ENCODE peak calls at places on chromosomes 7 and 10, in ten cellular contexts. N, O, P, S, W, E, B, M, G and H are unnamed samples.

GRCh38 chr10:49037187-49037586 is 78.1 kb downstream of the VSTM4 start:
- DNase-seq in N (peak; percentile 12), O (no peak), P (peak; percentile 68), S (no peak), W (no peak), E (no peak), B (no peak), M (peak; percentile 86), G (no peak), H (no peak)

GRCh38 chr7:71633571-71634008 is 501.6 kb downstream of the GALNT17 start:
- DNase-seq in N (peak; percentile 75), O (no peak), P (peak; percentile 7), S (peak; percentile 58), W (peak; percentile 82), E (no peak), B (peak; percentile 86), M (no peak), G (no peak), H (no peak)

GRCh38 chr7:22667562-22668239 is 59.3 kb upstream of the IL6 start:
- DNase-seq in N (no peak), O (no peak), P (peak; percentile 83), S (no peak), W (peak; percentile 79), E (no peak), B (peak; percentile 52), M (peak; percentile 59), G (no peak), H (no peak)

GRCh38 chr10:110326351-110327032 is 21.8 kb upstream of the SMNDC1 start:
- DNase-seq in N (no peak), O (no peak), P (peak; percentile 93), S (no peak), W (no peak), E (peak; percentile 54), B (no peak), M (peak; percentile 29), G (no peak), H (no peak)

GRCh38 chr10:33441561-33441960 is 107.1 kb upstream of the NRP1 start:
- DNase-seq in N (no peak), O (no peak), P (peak; percentile 22), S (no peak), W (peak; percentile 35), E (no peak), B (no peak), M (no peak), G (no peak), H (no peak)

GRCh38 chr10:73907841-73908517 is 3.0 kb upstream of the PLAU start:
- DNase-seq in N (no peak), O (no peak), P (peak; percentile 74), S (no peak), W (no peak), E (no peak), B (no peak), M (no peak), G (no peak), H (no peak)

GRCh38 chr10:124053971-124054370 is 39.4 kb downstream of the CHST15 start:
- DNase-seq in N (peak; percentile 37), O (no peak), P (peak; percentile 22), S (no peak), W (no peak), E (no peak), B (no peak), M (no peak), G (no peak), H (no peak)

GRCh38 chr10:99827906-99828305 is 45.5 kb downstream of the ABCC2 start:
- DNase-seq in N (no peak), O (no peak), P (peak; percentile 74), S (no peak), W (no peak), E (no peak), B (no peak), M (peak; percentile 23), G (no peak), H (no peak)

GRCh38 chr7:70042533-70042932 is 444.3 kb downstream of the AUTS2 start:
- DNase-seq in N (peak; percentile 34), O (no peak), P (peak; percentile 4), S (peak; percentile 28), W (no peak), E (no peak), B (peak; percentile 44), M (peak; percentile 10), G (no peak), H (no peak)

GRCh38 chr7:136947347-136947746 is 78.9 kb downstream of the CHRM2 start:
- DNase-seq in N (no peak), O (no peak), P (peak; percentile 57), S (no peak), W (no peak), E (no peak), B (no peak), M (no peak), G (no peak), H (no peak)

GRCh38 chr7:44278451-44279161 is 46.8 kb downstream of the CAMK2B start:
- DNase-seq in N (no peak), O (no peak), P (peak; percentile 61), S (no peak), W (no peak), E (no peak), B (no peak), M (no peak), G (no peak), H (no peak)

GRCh38 chr10:118332247-118332646 is 9.9 kb downstream of the FAM204A start:
- DNase-seq in N (no peak), O (no peak), P (no peak), S (no peak), W (no peak), E (peak; percentile 5), B (no peak), M (no peak), G (no peak), H (peak; percentile 9)

GRCh38 chr10:6058677-6059475 is 3.3 kb downstream of the IL2RA start:
- DNase-seq in N (no peak), O (no peak), P (no peak), S (no peak), W (no peak), E (no peak), B (no peak), M (no peak), G (no peak), H (no peak)

GRCh38 chr7:28701731-28702130 is 256.4 kb downstream of the TRIL start:
- DNase-seq in N (no peak), O (no peak), P (peak; percentile 51), S (no peak), W (no peak), E (no peak), B (no peak), M (no peak), G (no peak), H (no peak)

GRCh38 chr7:115217373-115217772 is 295.5 kb downstream of the MDFIC start:
- DNase-seq in N (no peak), O (no peak), P (no peak), S (no peak), W (no peak), E (peak; percentile 5), B (no peak), M (no peak), G (no peak), H (no peak)

GRCh38 chr10:11208908-11209809 is 191.5 kb downstream of the CELF2 start:
- DNase-seq in N (no peak), O (no peak), P (no peak), S (no peak), W (no peak), E (peak; percentile 47), B (no peak), M (no peak), G (no peak), H (peak; percentile 47)

GRCh38 chr7:93817561-93817960 is 73.0 kb downstream of the TFPI2 start:
- DNase-seq in N (no peak), O (no peak), P (peak; percentile 2), S (no peak), W (no peak), E (no peak), B (no peak), M (no peak), G (no peak), H (no peak)

GRCh38 chr7:98930921-98931320 is 52.6 kb downstream of the TRRAP start:
- DNase-seq in N (no peak), O (peak; percentile 8), P (no peak), S (no peak), W (no peak), E (peak; percentile 39), B (no peak), M (no peak), G (no peak), H (no peak)

GRCh38 chr7:108165726-108166125 is 35.6 kb upstream of the LAMB4 start:
- DNase-seq in N (no peak), O (no peak), P (no peak), S (no peak), W (no peak), E (no peak), B (no peak), M (no peak), G (no peak), H (no peak)

GRCh38 chr7:50359995-50360925 is 55.7 kb downstream of the IKZF1 start:
- DNase-seq in N (no peak), O (peak; percentile 76), P (peak; percentile 5), S (no peak), W (peak; percentile 89), E (no peak), B (peak; percentile 24), M (no peak), G (no peak), H (no peak)

GRCh38 chr7:134678115-134678514 is 31.5 kb downstream of the BPGM start:
- DNase-seq in N (no peak), O (no peak), P (no peak), S (no peak), W (no peak), E (no peak), B (no peak), M (no peak), G (no peak), H (no peak)

GRCh38 chr7:134932707-134933370 is 53.5 kb upstream of the AGBL3 start:
- DNase-seq in N (no peak), O (no peak), P (peak; percentile 58), S (no peak), W (peak; percentile 50), E (peak; percentile 27), B (no peak), M (no peak), G (no peak), H (peak; percentile 25)

GRCh38 chr10:126712681-126713080 is 42.2 kb upstream of the C10orf90 start:
- DNase-seq in N (no peak), O (no peak), P (no peak), S (no peak), W (no peak), E (no peak), B (no peak), M (no peak), G (no peak), H (no peak)

GRCh38 chr7:112889268-112889667 is 99.1 kb upstream of the TMEM168 start:
- DNase-seq in N (no peak), O (no peak), P (no peak), S (no peak), W (no peak), E (no peak), B (no peak), M (no peak), G (no peak), H (no peak)

GRCh38 chr7:44145419-44145968 is 4.4 kb upstream of the MYL7 start:
- DNase-seq in N (peak; percentile 74), O (peak; percentile 41), P (no peak), S (no peak), W (no peak), E (peak; percentile 32), B (no peak), M (no peak), G (peak; percentile 35), H (no peak)

GRCh38 chr10:102701272-102701671 is 12.9 kb downstream of the ARL3 start:
- DNase-seq in N (no peak), O (no peak), P (no peak), S (no peak), W (no peak), E (no peak), B (no peak), M (peak; percentile 27), G (no peak), H (no peak)

GRCh38 chr7:112025556-112025955 is 180.6 kb downstream of the DOCK4 start:
- DNase-seq in N (no peak), O (no peak), P (no peak), S (no peak), W (no peak), E (no peak), B (no peak), M (no peak), G (no peak), H (no peak)

GRCh38 chr10:95339863-95340262 is 49.1 kb upstream of the PDLIM1 start:
- DNase-seq in N (no peak), O (no peak), P (no peak), S (no peak), W (no peak), E (no peak), B (no peak), M (no peak), G (no peak), H (no peak)